ENCODE peak calls at places on chromosomes 2 and 18, in six cellular contexts. K is SJCRH30, F is aorta, Q is trophoblast cell, U is cardiac muscle cell, W is HCT116. T is an unnamed sample.

GRCh38 chr2:23414106-23414505 is 29.1 kb downstream of the KLHL29 start:
- DNase-seq in F (no peak), U (no peak), K (no peak), Q (no peak), W (no peak), T (no peak)

GRCh38 chr2:215983581-215984351 is 29.6 kb downstream of the MREG start:
- DNase-seq in F (no peak), Q (no peak), U (no peak), K (no peak), W (no peak), T (no peak)

GRCh38 chr18:58612239-58613055 is 16.4 kb downstream of the ALPK2 start:
- DNase-seq in U (no peak), Q (peak; percentile 48), F (no peak), W (no peak), K (no peak), T (no peak)

GRCh38 chr2:28423856-28424605 is 31.4 kb downstream of the FOSL2 start:
- DNase-seq in K (no peak), Q (peak; percentile 25), U (no peak), F (peak; percentile 67), W (no peak), T (peak; percentile 59)

GRCh38 chr18:25621144-25621543 is 269.2 kb upstream of the ZNF521 start:
- DNase-seq in K (no peak), F (no peak), U (no peak), W (no peak), Q (no peak), T (no peak)

GRCh38 chr18:62974388-62974787 is 259.0 kb downstream of the PHLPP1 start:
- DNase-seq in K (no peak), W (no peak), Q (no peak), U (no peak), F (no peak), T (no peak)

GRCh38 chr2:196399736-196400691 is 228.6 kb upstream of the STK17B start:
- DNase-seq in W (peak; percentile 40), K (peak; percentile 31), F (no peak), U (no peak), Q (peak; percentile 92), T (no peak)

GRCh38 chr18:24446953-24447537 is 13.4 kb upstream of the HRH4 start:
- DNase-seq in K (no peak), W (no peak), F (no peak), Q (no peak), U (no peak), T (peak; percentile 3)

GRCh38 chr2:113886479-113887383 is 3.2 kb upstream of the ACTR3 start:
- DNase-seq in U (no peak), F (peak; percentile 79), K (peak; percentile 25), Q (no peak), W (no peak), T (no peak)

GRCh38 chr2:218691234-218691633 is 19.3 kb downstream of the STK36 start:
- DNase-seq in K (no peak), F (no peak), W (no peak), U (no peak), Q (no peak), T (no peak)

GRCh38 chr2:241612156-241613017 is 24.6 kb downstream of the THAP4 start:
- DNase-seq in W (no peak), K (no peak), F (no peak), Q (no peak), U (no peak), T (no peak)

GRCh38 chr18:63237911-63238710 is 81.5 kb downstream of the BCL2 start:
- DNase-seq in F (peak; percentile 70), U (peak; percentile 64), Q (peak; percentile 97), W (peak; percentile 31), K (peak; percentile 66), T (no peak)

GRCh38 chr2:126586321-126586720 is 69.6 kb upstream of the GYPC start:
- DNase-seq in K (no peak), W (no peak), U (no peak), Q (no peak), F (no peak), T (no peak)

GRCh38 chr2:147099845-147100244 is 745.0 kb upstream of the ACVR2A start:
- DNase-seq in W (no peak), Q (peak; percentile 98), U (no peak), K (no peak), F (no peak), T (no peak)

GRCh38 chr2:22784586-22784985 is 600.4 kb upstream of the KLHL29 start:
- DNase-seq in K (no peak), U (no peak), W (no peak), F (no peak), Q (no peak), T (no peak)

GRCh38 chr2:65413106-65413505 is 19.3 kb downstream of the SPRED2 start:
- DNase-seq in K (no peak), F (no peak), Q (peak; percentile 71), W (no peak), U (no peak), T (no peak)

GRCh38 chr2:67389286-67389685 is 7.8 kb upstream of the ETAA1 start:
- DNase-seq in U (no peak), Q (peak; percentile 27), K (no peak), F (no peak), W (no peak), T (no peak)

GRCh38 chr18:76410660-76411417 is 84.2 kb downstream of the ZNF516 start:
- DNase-seq in W (no peak), Q (no peak), F (no peak), K (no peak), U (no peak), T (peak; percentile 11)

GRCh38 chr2:32752205-32752604 is 124.4 kb downstream of the TTC27 start:
- DNase-seq in W (no peak), F (no peak), Q (no peak), U (no peak), K (no peak), T (no peak)

GRCh38 chr2:24164416-24164973 is 10.4 kb upstream of the FAM228A start:
- DNase-seq in W (peak; percentile 22), Q (peak; percentile 39), F (no peak), U (peak; percentile 18), K (peak; percentile 81), T (peak; percentile 20)

GRCh38 chr18:13500891-13501887 is 225.2 kb downstream of the FAM210A start:
- DNase-seq in U (no peak), W (no peak), F (peak; percentile 73), Q (peak; percentile 52), K (no peak), T (no peak)

GRCh38 chr18:7084766-7085080 is 32.9 kb downstream of the LAMA1 start:
- DNase-seq in K (no peak), W (no peak), Q (peak; percentile 6), U (no peak), F (no peak), T (no peak)

GRCh38 chr2:29844713-29845320 is 76.6 kb downstream of the ALK start:
- DNase-seq in U (no peak), F (no peak), W (no peak), K (no peak), Q (no peak), T (no peak)

GRCh38 chr2:6776125-6776524 is 89.6 kb downstream of the CMPK2 start:
- DNase-seq in Q (no peak), F (no peak), K (no peak), W (no peak), U (no peak), T (no peak)
- H3K4me1 ChIP-seq in Q (peaks cover 7% of the 10 kb centered on the region), F (no peaks in the 10 kb centered on the region), K (peaks cover 9% of the 10 kb centered on the region), W (no peaks in the 10 kb centered on the region), U (no peaks in the 10 kb centered on the region), T (peaks cover 5% of the 10 kb centered on the region)

GRCh38 chr2:198280145-198280544 is 475.8 kb downstream of the PLCL1 start:
- DNase-seq in K (no peak), W (no peak), Q (no peak), U (no peak), F (no peak), T (no peak)
- H3K9me3 ChIP-seq in K (no peaks in the 10 kb centered on the region), W (no peaks in the 10 kb centered on the region), Q (no peaks in the 10 kb centered on the region), U (no peaks in the 10 kb centered on the region), F (no peaks in the 10 kb centered on the region), T (no peaks in the 10 kb centered on the region)

DNA sequence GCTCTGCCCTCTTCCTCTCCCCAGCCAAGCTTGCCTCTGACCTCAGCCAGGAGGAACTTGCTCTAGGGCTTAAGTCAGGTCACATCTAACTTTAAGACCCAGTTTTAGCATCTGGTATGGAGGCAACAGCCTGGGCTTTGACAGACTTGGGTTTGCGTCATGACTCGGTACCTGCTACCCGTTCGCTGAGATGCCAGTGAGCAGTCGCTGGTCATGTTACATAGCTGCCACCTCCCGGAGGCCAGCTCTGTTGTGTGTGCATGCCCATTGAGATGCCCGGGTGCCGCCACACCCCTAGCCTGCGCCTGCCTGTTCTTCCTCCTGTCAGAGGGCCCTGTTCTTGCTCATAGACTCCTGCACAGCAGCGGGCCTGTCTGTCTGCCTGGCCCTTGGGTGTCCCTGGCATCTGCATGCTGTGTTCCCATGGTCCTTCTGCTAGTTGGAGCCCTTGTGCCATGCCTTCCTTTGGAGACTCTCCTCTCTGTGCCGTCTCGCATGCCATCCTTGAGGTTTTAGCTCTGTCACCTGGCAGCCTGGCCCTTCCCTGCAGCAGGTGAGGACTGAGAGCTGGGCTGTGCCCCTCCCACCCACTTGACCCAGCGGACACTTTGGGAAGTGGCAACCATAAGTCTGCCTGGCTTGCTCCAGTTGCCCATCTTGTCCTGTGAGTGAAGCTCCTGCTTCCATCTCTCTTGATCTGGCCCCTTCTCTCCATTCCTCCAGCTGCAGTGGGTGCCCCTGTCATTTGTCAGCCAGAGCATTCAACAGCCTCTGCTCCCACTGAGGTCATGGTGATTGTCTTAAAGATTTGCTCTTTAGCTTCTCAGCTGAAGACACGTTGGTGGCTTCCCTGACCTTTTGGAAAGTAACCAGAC is 24.9 kb downstream of the ASAP2 start:
- DNase-seq in F (no peak), W (no peak), Q (peak; percentile 89), U (no peak), K (no peak), T (no peak)
- H3K4me1 ChIP-seq in F (peaks cover 6% of the 10 kb centered on the region), W (peaks cover 59% of the 10 kb centered on the region), Q (peaks cover 66% of the 10 kb centered on the region), U (peaks cover 9% of the 10 kb centered on the region), K (peaks cover 38% of the 10 kb centered on the region), T (no peaks in the 10 kb centered on the region)

GRCh38 chr2:115277366-115277765 is 834.9 kb downstream of the DPP10 start:
- DNase-seq in Q (no peak), W (no peak), U (no peak), F (no peak), K (no peak), T (no peak)
- H3K9me3 ChIP-seq in Q (no peaks in the 10 kb centered on the region), W (peaks cover 15% of the 10 kb centered on the region), U (no peaks in the 10 kb centered on the region), F (peaks cover 2% of the 10 kb centered on the region), K (no peaks in the 10 kb centered on the region), T (no peaks in the 10 kb centered on the region)

GRCh38 chr2:9230051-9230802 is 23.6 kb downstream of the ASAP2 start:
- DNase-seq in F (no peak), Q (no peak), K (no peak), W (no peak), U (no peak), T (no peak)

GRCh38 chr2:9229470-9229820 is 22.8 kb downstream of the ASAP2 start:
- DNase-seq in W (no peak), U (no peak), Q (no peak), F (no peak), K (no peak), T (no peak)

GRCh38 chr2:9232886-9233285 is 26.3 kb downstream of the ASAP2 start:
- DNase-seq in K (no peak), F (no peak), U (no peak), W (peak; percentile 77), Q (peak; percentile 89), T (no peak)

GRCh38 chr2:9230881-9231280 is 24.3 kb downstream of the ASAP2 start:
- DNase-seq in F (peak; percentile 74), W (no peak), Q (no peak), K (no peak), U (no peak), T (no peak)

GRCh38 chr2:9232166-9232479 is 25.5 kb downstream of the ASAP2 start:
- DNase-seq in F (peak; percentile 41), Q (no peak), U (no peak), W (no peak), K (no peak), T (no peak)
- H3K4me1 ChIP-seq in F (peaks cover 6% of the 10 kb centered on the region), Q (peaks cover 63% of the 10 kb centered on the region), U (peaks cover 9% of the 10 kb centered on the region), W (peaks cover 63% of the 10 kb centered on the region), K (peaks cover 42% of the 10 kb centered on the region), T (no peaks in the 10 kb centered on the region)